ENCODE peak calls at places on chromosomes 1 and 21, in five cellular contexts. E is breast epithelium, S is upper lobe of left lung, R is esophagus squamous epithelium, B is transverse colon. O is an unnamed sample.

GRCh38 chr1:101088431-101088830 is 62.8 kb upstream of the DPH5 start:
- DNase-seq in E (no peak), S (no peak), R (no peak), B (no peak), O (no peak)

GRCh38 chr1:19325958-19326747 is 14.0 kb downstream of the SLC66A1 start:
- DNase-seq in E (no peak), S (no peak), R (no peak), B (no peak), O (no peak)

GRCh38 chr21:31731112-31731801 is 661 bp downstream of the SCAF4 start:
- DNase-seq in E (peak; percentile 32), S (peak; percentile 31), R (no peak), B (peak; percentile 72), O (peak; percentile 43)

GRCh38 chr1:61921435-61921834 is 179.2 kb downstream of the PATJ start:
- DNase-seq in E (no peak), S (no peak), R (no peak), B (no peak), O (no peak)

GRCh38 chr1:214425723-214426419 is 125.5 kb downstream of the PTPN14 start:
- DNase-seq in E (no peak), S (no peak), R (no peak), B (no peak), O (no peak)

GRCh38 chr1:184497962-184498723 is 111.3 kb downstream of the C1orf21 start:
- DNase-seq in E (no peak), S (no peak), R (no peak), B (no peak), O (no peak)

GRCh38 chr1:68174173-68175113 is 57.9 kb downstream of the WLS start:
- DNase-seq in E (peak; percentile 78), S (peak; percentile 66), R (peak; percentile 1), B (peak; percentile 61), O (peak; percentile 22)

GRCh38 chr1:10398734-10399486 is at the start of gene PGD:
- DNase-seq in E (peak; percentile 96), S (peak; percentile 99), R (peak; percentile 94), B (peak; percentile 99), O (peak; percentile 98)

GRCh38 chr1:50704126-50704525 is 255.9 kb downstream of the FAF1 start:
- DNase-seq in E (no peak), S (no peak), R (no peak), B (no peak), O (no peak)

GRCh38 chr1:207404849-207405525 is 49.1 kb upstream of the CR2 start:
- DNase-seq in E (no peak), S (no peak), R (no peak), B (no peak), O (no peak)

GRCh38 chr1:176954242-176954641 is 210.3 kb downstream of the ASTN1 start:
- DNase-seq in E (no peak), S (no peak), R (no peak), B (no peak), O (no peak)

GRCh38 chr1:58812926-58813325 is 29.1 kb upstream of the JUN start:
- DNase-seq in E (no peak), S (no peak), R (no peak), B (no peak), O (no peak)

GRCh38 chr1:244209955-244210354 is 158.9 kb downstream of the ZBTB18 start:
- DNase-seq in E (no peak), S (no peak), R (no peak), B (no peak), O (no peak)

DNA sequence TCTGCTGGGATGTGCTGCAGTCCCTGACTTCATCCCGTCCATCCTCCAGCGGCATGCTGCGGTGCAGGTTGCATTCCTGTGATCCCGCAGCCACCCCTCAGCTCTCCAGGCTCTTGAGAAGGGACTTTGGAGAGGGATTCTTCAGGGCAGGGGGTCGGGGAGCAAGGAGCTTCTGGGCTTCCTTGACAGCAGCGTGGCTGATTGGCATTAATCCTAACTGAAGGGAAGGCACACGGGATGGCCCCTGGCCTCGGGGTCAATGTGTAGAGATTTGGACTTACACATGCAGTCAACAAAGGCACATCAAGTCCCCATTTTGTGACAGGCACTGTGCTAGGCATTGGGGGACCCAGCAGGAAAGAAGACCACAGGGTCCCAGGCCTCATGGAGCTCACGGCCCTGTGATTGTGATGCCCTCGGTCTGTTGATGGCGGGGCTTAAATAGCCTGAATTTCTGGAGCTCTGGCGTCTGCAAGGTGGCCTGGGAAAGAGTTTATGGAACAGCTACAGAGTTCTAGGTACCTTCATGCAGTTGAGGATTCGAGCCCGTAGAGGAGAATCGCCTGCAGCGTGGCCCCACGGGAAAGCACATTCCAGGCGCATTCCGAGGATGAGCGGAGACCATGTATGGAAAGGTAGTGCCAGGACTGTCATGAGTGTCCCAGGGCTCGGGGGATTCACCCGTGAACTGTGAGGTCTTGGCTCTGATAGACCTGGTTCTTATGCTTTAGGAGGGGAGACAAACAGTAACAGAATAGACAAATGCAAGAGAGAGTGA is 20.1 kb downstream of the PSEN2 start:
- DNase-seq in E (no peak), S (no peak), R (no peak), B (no peak), O (no peak)
- H3K27ac ChIP-seq in E (no peak overlapping the region), S (no peak overlapping the region), R (no peak overlapping the region), B (no peak overlapping the region), O (no peak overlapping the region)

GRCh38 chr1:27000817-27001460 is 7.4 kb downstream of the TRNP1 start:
- DNase-seq in E (no peak), S (no peak), R (no peak), B (no peak), O (no peak)
- H3K36me3 ChIP-seq in E (no peaks in the 10 kb centered on the region), S (no peaks in the 10 kb centered on the region), R (peaks cover 13% of the 10 kb centered on the region), B (no peaks in the 10 kb centered on the region), O (no peaks in the 10 kb centered on the region)

GRCh38 chr1:25247024-25247828 is at the start of gene RSRP1:
- DNase-seq in E (peak; percentile 97), S (peak; percentile 99), R (peak; percentile 92), B (peak; percentile 100), O (peak; percentile 99)
- TF ChIP-seq POLR2A in E (peak; percentile 99), S (peak; percentile 99), R (peak; percentile 99), B (peak; percentile 100), O (peak; percentile 100)

GRCh38 chr1:211675230-211676105 is at the start of gene NEK2:
- DNase-seq in E (peak; percentile 87), S (peak; percentile 96), R (peak; percentile 50), B (peak; percentile 93), O (peak; percentile 48)

GRCh38 chr1:211677659-211678058 is 2.2 kb upstream of the NEK2 start:
- DNase-seq in E (no peak), S (no peak), R (no peak), B (no peak), O (no peak)

GRCh38 chr1:211680752-211681327 is 5.4 kb upstream of the NEK2 start:
- DNase-seq in E (peak; percentile 40), S (peak; percentile 62), R (no peak), B (peak; percentile 69), O (peak; percentile 44)

DNA sequence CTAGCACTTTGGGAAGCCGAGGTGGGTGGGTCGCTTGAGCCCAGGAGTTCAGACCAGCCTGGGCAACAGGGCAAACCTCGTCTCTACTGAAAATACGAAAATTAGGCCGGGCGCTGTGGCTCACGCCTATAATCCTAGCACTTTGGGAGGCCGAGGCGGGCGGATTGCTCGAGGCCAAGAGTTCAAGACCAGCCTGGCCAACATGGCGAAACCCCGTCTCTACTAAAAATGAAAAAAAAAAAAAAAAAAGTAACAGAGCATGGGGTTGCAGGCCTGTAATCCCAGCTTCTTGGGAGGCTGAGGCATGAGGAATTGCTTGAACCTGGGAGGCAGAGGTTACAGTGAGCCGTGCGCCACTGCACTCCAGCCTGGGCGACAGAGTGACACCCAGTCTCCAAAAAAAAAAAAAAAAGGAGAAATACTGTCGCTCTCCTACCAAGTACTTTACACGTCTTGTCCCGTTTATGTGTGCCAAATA is 724 bp upstream of the NEK2 start:
- DNase-seq in E (no peak), S (no peak), R (no peak), B (no peak), O (no peak)
- H3K27ac ChIP-seq in E (no peak overlapping the region), S (no peak overlapping the region), R (peak overlapping the region; percentile 37), B (peak overlapping the region; percentile 32), O (no peak overlapping the region)